ENCODE peak calls at places on chromosome 17, in five cellular contexts. I is uterus, F is foreskin keratinocyte, U is tibial nerve, O is right lobe of liver. Z is an unnamed sample.

GRCh38 chr17:68580236-68580903 is 20.8 kb downstream of the FAM20A start:
- DNase-seq in U (no peak), I (peak; percentile 54), O (no peak), F (no peak), Z (no peak)

GRCh38 chr17:31310877-31311276 is 3.0 kb downstream of the EVI2B start:
- DNase-seq in I (no peak), U (no peak), O (no peak), F (no peak), Z (no peak)

GRCh38 chr17:70775667-70776066 is 606.3 kb downstream of the KCNJ2 start:
- DNase-seq in U (no peak), F (no peak), O (no peak), I (no peak), Z (no peak)

GRCh38 chr17:55275894-55276804 is 11.4 kb downstream of the HLF start:
- DNase-seq in I (peak; percentile 41), F (peak; percentile 68), U (no peak), O (no peak), Z (no peak)

GRCh38 chr17:20721151-20721550 is 141.6 kb downstream of the CDRT15L2 start:
- DNase-seq in O (no peak), I (no peak), F (peak; percentile 25), U (no peak), Z (no peak)

GRCh38 chr17:34423978-34424813 is 61.2 kb upstream of the CCL1 start:
- DNase-seq in F (no peak), O (no peak), U (no peak), I (no peak), Z (no peak)

GRCh38 chr17:69048634-69049033 is 12.1 kb downstream of the ABCA9 start:
- DNase-seq in O (no peak), F (no peak), U (no peak), I (no peak), Z (no peak)

GRCh38 chr17:29115906-29116651 is 64.1 kb downstream of the MYO18A start:
- DNase-seq in O (no peak), F (peak; percentile 25), U (no peak), I (no peak), Z (peak; percentile 62)

GRCh38 chr17:50882851-50883250 is 16.7 kb upstream of the TOB1 start:
- DNase-seq in U (no peak), I (no peak), F (peak; percentile 78), O (peak; percentile 31), Z (no peak)

GRCh38 chr17:48589831-48590602 is at the start of gene HOXB3:
- DNase-seq in O (no peak), F (no peak), I (no peak), U (no peak), Z (peak; percentile 57)

GRCh38 chr17:35373984-35374765 is 754 bp upstream of the SLFN11 start:
- DNase-seq in F (peak; percentile 11), U (peak; percentile 39), O (peak; percentile 63), I (peak; percentile 38), Z (no peak)

GRCh38 chr17:65556014-65556909 is 5.2 kb downstream of the AXIN2 start:
- DNase-seq in O (peak; percentile 82), F (no peak), U (peak; percentile 66), I (peak; percentile 88), Z (peak; percentile 85)

GRCh38 chr17:45225051-45225700 is 3.5 kb downstream of the FMNL1 start:
- DNase-seq in F (no peak), I (no peak), O (peak; percentile 52), U (no peak), Z (no peak)

GRCh38 chr17:34979650-34980352 is 511 bp upstream of the LIG3 start:
- DNase-seq in I (no peak), O (no peak), U (no peak), F (no peak), Z (no peak)

GRCh38 chr17:65942592-65942991 is 249.3 kb downstream of the CEP112 start:
- DNase-seq in O (no peak), I (no peak), F (peak; percentile 47), U (no peak), Z (no peak)

GRCh38 chr17:8122391-8122922 is 1.4 kb downstream of the HES7 start:
- DNase-seq in F (peak; percentile 45), O (no peak), U (no peak), I (peak; percentile 53), Z (no peak)

GRCh38 chr17:6366144-6366755 is 68.7 kb downstream of the AIPL1 start:
- DNase-seq in I (no peak), O (no peak), U (no peak), F (peak; percentile 74), Z (no peak)

GRCh38 chr17:54992797-54993639 is 24.5 kb downstream of the STXBP4 start:
- DNase-seq in U (no peak), I (no peak), F (peak; percentile 39), O (no peak), Z (no peak)

GRCh38 chr17:58388302-58389190 is 28.8 kb downstream of the RNF43 start:
- DNase-seq in U (no peak), I (no peak), O (no peak), F (no peak), Z (no peak)

GRCh38 chr17:43039646-43040045 is 14.6 kb downstream of the RND2 start:
- DNase-seq in I (no peak), U (no peak), O (no peak), F (no peak), Z (no peak)

GRCh38 chr17:45414997-45415881 is 17.4 kb downstream of the ARHGAP27 start:
- DNase-seq in F (no peak), O (no peak), U (no peak), I (no peak), Z (no peak)

GRCh38 chr17:43892672-43892975 is 14.7 kb downstream of the MPP2 start:
- DNase-seq in O (no peak), U (no peak), F (no peak), I (no peak), Z (no peak)

GRCh38 chr17:50155115-50155819 is 4.8 kb upstream of the PPP1R9B start:
- DNase-seq in I (peak; percentile 70), U (no peak), F (no peak), O (no peak), Z (no peak)

GRCh38 chr17:82065193-82065637 is 389 bp downstream of the DUS1L start:
- DNase-seq in U (no peak), F (no peak), I (no peak), O (no peak), Z (no peak)

GRCh38 chr17:50452627-50453300 is 15.9 kb downstream of the CHAD start:
- DNase-seq in F (peak; percentile 55), I (no peak), O (no peak), U (no peak), Z (no peak)

GRCh38 chr17:4596636-4597380 is 12.5 kb downstream of the SMTNL2 start:
- DNase-seq in F (no peak), U (no peak), O (no peak), I (no peak), Z (no peak)

GRCh38 chr17:61580502-61580901 is 10.5 kb downstream of the NACA2 start:
- DNase-seq in I (no peak), O (no peak), U (no peak), F (no peak), Z (no peak)

GRCh38 chr17:43219746-43220380 is 8.2 kb downstream of the TMEM106A start:
- DNase-seq in F (no peak), I (no peak), O (no peak), U (no peak), Z (no peak)

GRCh38 chr17:17061516-17061915 is 19.3 kb downstream of the MPRIP start:
- DNase-seq in O (peak; percentile 33), F (no peak), I (no peak), U (no peak), Z (no peak)

GRCh38 chr17:17062866-17063265 is 20.6 kb downstream of the MPRIP start:
- DNase-seq in F (no peak), O (peak; percentile 44), U (no peak), I (no peak), Z (no peak)

GRCh38 chr17:17062356-17062755 is 20.1 kb downstream of the MPRIP start:
- DNase-seq in I (no peak), O (peak; percentile 35), U (no peak), F (no peak), Z (no peak)

GRCh38 chr17:17063546-17064122 is 21.4 kb downstream of the MPRIP start:
- DNase-seq in F (no peak), O (peak; percentile 92), I (no peak), U (peak; percentile 64), Z (no peak)

DNA sequence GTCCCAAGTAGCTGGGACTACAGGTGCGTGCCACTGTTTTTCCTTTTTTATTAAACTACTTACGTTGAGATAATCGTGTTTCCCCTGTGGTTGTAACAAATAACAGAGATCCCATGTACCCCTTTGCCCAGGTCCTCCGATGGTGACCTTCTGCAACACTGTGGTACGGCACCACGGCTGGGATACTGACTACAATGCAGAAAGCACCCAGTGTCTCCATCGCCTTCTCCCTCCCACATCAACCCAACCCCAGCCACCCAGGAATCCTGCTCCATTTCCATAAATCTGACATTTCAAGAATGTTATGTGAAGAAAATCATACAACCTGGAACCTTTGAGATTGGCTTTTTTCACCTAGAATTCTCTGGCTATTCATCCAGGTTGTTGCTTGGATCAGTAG is 22.1 kb downstream of the MPRIP start:
- DNase-seq in I (no peak), U (no peak), F (no peak), O (no peak), Z (no peak)
- H3K4me1 ChIP-seq in I (no peaks in the 10 kb centered on the region), U (peaks cover 3% of the 10 kb centered on the region), F (peaks cover 4% of the 10 kb centered on the region), O (no peaks in the 10 kb centered on the region), Z (peaks cover 19% of the 10 kb centered on the region)

GRCh38 chr17:76479515-76480048 is 12.2 kb downstream of the AANAT start:
- DNase-seq in U (no peak), I (no peak), F (no peak), O (no peak), Z (no peak)
- H3K4me1 ChIP-seq in U (no peaks in the 10 kb centered on the region), I (no peaks in the 10 kb centered on the region), F (no peaks in the 10 kb centered on the region), O (no peaks in the 10 kb centered on the region), Z (peaks cover 6% of the 10 kb centered on the region)

GRCh38 chr17:9187828-9188227 is 166.5 kb downstream of the NTN1 start:
- DNase-seq in I (no peak), U (no peak), F (no peak), O (no peak), Z (no peak)
- H3K4me1 ChIP-seq in I (no peaks in the 10 kb centered on the region), U (no peaks in the 10 kb centered on the region), F (no peaks in the 10 kb centered on the region), O (no peaks in the 10 kb centered on the region), Z (no peaks in the 10 kb centered on the region)

DNA sequence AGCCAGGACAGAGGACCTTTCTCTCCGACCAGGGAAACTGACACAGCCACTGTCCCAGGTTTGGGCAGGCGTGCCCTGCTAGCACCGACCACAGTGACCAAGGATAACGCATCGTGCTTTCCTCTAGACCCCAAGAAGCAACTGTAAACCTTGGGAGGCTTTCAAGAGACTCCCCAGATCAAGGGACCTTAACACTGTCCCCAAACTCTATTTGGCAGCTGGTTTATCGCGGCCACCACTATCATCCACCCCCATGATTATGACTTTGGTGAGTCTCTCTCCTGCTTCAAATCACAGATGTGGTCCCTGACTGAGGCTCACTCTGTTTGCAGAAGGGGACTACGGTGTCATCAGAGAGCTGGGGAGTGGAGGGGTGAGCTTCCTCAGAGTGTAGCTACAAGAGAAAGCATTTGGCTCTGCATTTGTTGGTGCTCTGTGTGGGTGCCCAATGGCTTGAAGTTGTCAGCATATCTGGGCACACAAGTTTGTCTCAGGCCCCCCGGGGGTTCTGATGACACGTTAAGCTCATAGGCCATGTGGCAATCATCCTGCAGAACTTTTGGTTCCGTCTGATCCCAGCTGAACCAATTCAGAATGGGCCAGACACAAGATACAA is 408.0 kb downstream of the SLC39A11 start:
- DNase-seq in U (no peak), O (no peak), F (no peak), I (no peak), Z (no peak)
- H3K4me1 ChIP-seq in U (no peaks in the 10 kb centered on the region), O (no peaks in the 10 kb centered on the region), F (peaks cover 22% of the 10 kb centered on the region), I (no peaks in the 10 kb centered on the region), Z (peaks cover 49% of the 10 kb centered on the region)